ENCODE peak calls at places on chromosomes 12 and 14, in four cellular contexts. V, D, E and W are unnamed samples.
A peak's percentile ranks its signal among the peaks of the same experiment; 100 is the strongest.

GRCh38 chr14:91113829-91114078 is at the start of gene DGLUCY:
- DNase-seq in V (peak; percentile 64), D (no peak), E (peak; percentile 86), W (peak; percentile 82)

GRCh38 chr14:87993485-87993809 is 465 bp upstream of the GALC start:
- DNase-seq in V (no peak), E (no peak), D (no peak), W (no peak)

GRCh38 chr14:104794641-104795467 is 694 bp downstream of the AKT1 start:
- DNase-seq in E (peak; percentile 50), D (no peak), V (peak; percentile 14), W (no peak)

GRCh38 chr12:26293612-26294011 is 98.2 kb downstream of the SSPN start:
- DNase-seq in V (peak; percentile 62), D (no peak), E (no peak), W (no peak)

GRCh38 chr12:64679487-64679983 is 69.2 kb downstream of the RASSF3 start:
- DNase-seq in E (peak; percentile 81), D (peak; percentile 74), V (peak; percentile 74), W (peak; percentile 77)

GRCh38 chr12:67939611-67940010 is 49.6 kb upstream of the IFNG-AS1 start:
- DNase-seq in D (no peak), V (no peak), E (no peak), W (no peak)

GRCh38 chr14:104968541-104969401 is 9.4 kb downstream of the AHNAK2 start:
- DNase-seq in V (peak; percentile 12), E (no peak), D (no peak), W (peak; percentile 81)

GRCh38 chr12:112167031-112167461 is 41.7 kb downstream of the TRAFD1 start:
- DNase-seq in E (no peak), V (no peak), D (no peak), W (no peak)

GRCh38 chr12:20429876-20430275 is 61.5 kb downstream of the PDE3A start:
- DNase-seq in V (no peak), D (no peak), E (no peak), W (no peak)

GRCh38 chr14:66038214-66038977 is 447.8 kb upstream of the CCDC196 start:
- DNase-seq in D (no peak), V (no peak), E (peak; percentile 11), W (peak; percentile 17)

GRCh38 chr12:27635349-27635972 is 60.8 kb upstream of the REP15 start:
- DNase-seq in E (no peak), D (peak; percentile 44), V (peak; percentile 45), W (no peak)

GRCh38 chr12:89796798-89797382 is 88.3 kb upstream of the ATP2B1 start:
- DNase-seq in D (no peak), V (no peak), E (no peak), W (no peak)

GRCh38 chr14:61470261-61470953 is 149.0 kb downstream of the PRKCH start:
- DNase-seq in D (no peak), E (no peak), V (peak; percentile 97), W (no peak)

GRCh38 chr14:68665116-68665515 is 127.8 kb downstream of the ZFP36L1 start:
- DNase-seq in D (no peak), E (no peak), V (peak; percentile 76), W (no peak)

GRCh38 chr14:76019676-76020075 is 34.1 kb downstream of the IFT43 start:
- DNase-seq in D (no peak), E (no peak), V (no peak), W (no peak)

GRCh38 chr14:52400846-52401245 is 86.7 kb downstream of the PTGER2 start:
- DNase-seq in D (no peak), E (no peak), V (no peak), W (no peak)

GRCh38 chr14:55562135-55562534 is 17.9 kb upstream of the KTN1 start:
- DNase-seq in V (no peak), D (no peak), E (no peak), W (no peak)

GRCh38 chr14:58428011-58428807 is 690 bp downstream of the KIAA0586 start:
- DNase-seq in D (peak; percentile 33), E (peak; percentile 12), V (peak; percentile 59), W (no peak)

GRCh38 chr12:114869091-114869834 is 185.3 kb upstream of the TBX3 start:
- DNase-seq in V (peak; percentile 6), D (no peak), E (no peak), W (no peak)

GRCh38 chr14:106842687-106843086 is 1316.3 kb downstream of the TMEM121 start:
- DNase-seq in E (peak; percentile 49), V (no peak), D (no peak), W (no peak)

GRCh38 chr12:100401660-100402059 is 44.8 kb downstream of the SLC17A8 start:
- DNase-seq in D (no peak), E (peak; percentile 30), V (peak; percentile 69), W (no peak)

GRCh38 chr14:54918427-54918826 is 15.8 kb upstream of the GCH1 start:
- DNase-seq in E (no peak), D (no peak), V (no peak), W (no peak)

GRCh38 chr12:49762468-49762847 is 21.1 kb downstream of the TMBIM6 start:
- DNase-seq in D (no peak), E (no peak), V (no peak), W (no peak)

GRCh38 chr14:94483071-94483451 is 7.1 kb upstream of the SERPINA9 start:
- DNase-seq in V (no peak), E (no peak), D (no peak), W (no peak)

GRCh38 chr14:56199095-56199975 is 81.1 kb downstream of the PELI2 start:
- DNase-seq in V (peak; percentile 97), D (no peak), E (no peak), W (peak; percentile 69)

GRCh38 chr12:42325326-42325775 is 543 bp downstream of the ZCRB1 start:
- DNase-seq in E (no peak), D (no peak), V (no peak), W (no peak)

GRCh38 chr14:68552597-68552996 is 240.3 kb downstream of the ZFP36L1 start:
- DNase-seq in D (no peak), E (no peak), V (peak; percentile 46), W (no peak)

GRCh38 chr14:44955528-44955927 is 6.2 kb downstream of the KLHL28 start:
- DNase-seq in D (no peak), E (no peak), V (no peak), W (no peak)

GRCh38 chr12:121797937-121798801 is 4.7 kb upstream of the RHOF start:
- DNase-seq in D (no peak), E (peak; percentile 87), V (no peak), W (peak; percentile 76)

GRCh38 chr12:9588749-9589148 is 19.0 kb downstream of the KLRB1 start:
- DNase-seq in V (no peak), E (no peak), D (no peak), W (no peak)

GRCh38 chr12:51205350-51205749 is 12.5 kb downstream of the POU6F1 start:
- DNase-seq in D (no peak), E (no peak), V (no peak), W (no peak)

GRCh38 chr12:50120953-50121352 is 8.9 kb downstream of the COX14 start:
- DNase-seq in D (no peak), E (no peak), V (no peak), W (no peak)

GRCh38 chr12:75721231-75721641 is 209.8 kb upstream of the KRR1 start:
- DNase-seq in D (no peak), E (no peak), V (peak; percentile 44), W (no peak)

GRCh38 chr14:93104961-93105360 is 10.8 kb downstream of the ITPK1 start:
- DNase-seq in D (no peak), E (no peak), V (no peak), W (no peak)

DNA sequence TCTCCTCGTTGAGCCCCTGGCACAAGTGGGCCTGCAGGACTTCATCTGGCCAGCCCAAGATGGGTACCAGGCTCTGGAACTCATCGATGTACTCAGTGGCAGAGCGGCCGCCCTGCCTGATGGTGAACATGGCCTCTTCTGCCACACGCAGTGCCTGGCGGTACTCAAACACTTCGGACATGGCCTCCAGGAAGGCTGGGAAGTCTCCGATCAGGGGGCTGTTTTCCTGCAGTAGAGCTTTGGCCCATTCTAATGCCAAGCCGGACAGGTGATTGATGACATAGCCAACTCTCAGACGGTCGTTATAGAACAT is 19.8 kb downstream of the RTL1 start:
- DNase-seq in V (no peak), D (no peak), E (no peak), W (no peak)
- H3K4me1 ChIP-seq in V (no peaks in the 10 kb centered on the region), D (no peaks in the 10 kb centered on the region), E (peaks cover 11% of the 10 kb centered on the region), W (peaks cover 24% of the 10 kb centered on the region)

GRCh38 chr12:78617683-78618082 is 246.9 kb upstream of the SYT1 start:
- DNase-seq in E (no peak), V (no peak), D (no peak), W (no peak)

GRCh38 chr12:78622529-78623221 is 241.9 kb upstream of the SYT1 start:
- DNase-seq in E (no peak), D (no peak), V (no peak), W (no peak)
- H3K4me1 ChIP-seq in E (no peaks in the 10 kb centered on the region), D (no peaks in the 10 kb centered on the region), V (no peaks in the 10 kb centered on the region), W (no peaks in the 10 kb centered on the region)

GRCh38 chr12:113242018-113242418 is 20.8 kb downstream of the TPCN1 start:
- DNase-seq in D (no peak), E (peak; percentile 33), V (peak; percentile 74), W (no peak)

GRCh38 chr12:113242560-113242959 is 21.3 kb downstream of the TPCN1 start:
- DNase-seq in V (no peak), E (no peak), D (no peak), W (no peak)

GRCh38 chr12:113240395-113240794 is 19.1 kb downstream of the TPCN1 start:
- DNase-seq in V (no peak), D (no peak), E (no peak), W (no peak)

GRCh38 chr12:113239811-113240331 is 18.6 kb downstream of the TPCN1 start:
- DNase-seq in D (no peak), E (peak; percentile 82), V (no peak), W (no peak)

DNA sequence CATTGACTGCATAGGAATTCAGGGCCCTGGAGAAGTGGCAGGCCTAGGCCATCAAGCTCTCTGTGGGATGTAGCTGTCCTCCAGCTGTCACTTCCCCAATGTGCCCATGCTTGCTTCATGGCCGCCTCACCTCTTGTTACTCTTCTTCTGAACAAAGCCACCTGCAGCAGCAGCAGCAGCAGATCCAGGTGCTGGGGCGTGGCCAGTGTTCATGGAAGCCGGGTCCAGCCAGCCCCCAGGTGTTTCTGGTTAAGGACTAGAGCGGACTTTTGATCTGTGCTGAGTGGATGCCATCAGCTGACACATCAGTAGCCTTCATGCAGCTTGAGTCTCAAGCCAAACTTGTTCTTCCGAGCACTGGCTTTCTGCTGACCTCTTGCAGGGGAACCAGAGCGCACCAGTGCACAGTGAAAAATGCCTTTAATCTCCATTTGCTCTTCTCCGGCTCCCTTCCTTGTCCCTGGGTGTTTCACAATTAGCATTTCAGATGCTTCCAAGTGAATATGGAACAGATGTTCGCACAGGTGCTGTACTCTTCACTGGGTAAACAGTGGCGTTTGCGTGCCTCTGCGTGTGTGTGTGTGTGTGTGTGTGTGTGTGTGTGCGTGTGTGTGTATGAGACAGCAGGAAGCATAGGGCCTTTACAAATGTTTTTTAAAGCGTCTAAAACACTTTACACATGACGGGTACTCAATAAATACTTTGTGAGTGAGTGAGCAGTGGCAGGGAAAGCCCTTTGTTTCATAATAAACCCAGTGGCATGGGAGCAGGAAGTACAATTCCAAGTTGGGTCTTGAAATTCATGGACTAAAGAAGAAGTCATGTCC is 20.1 kb downstream of the TPCN1 start:
- DNase-seq in D (no peak), V (peak; percentile 94), E (peak; percentile 74), W (peak; percentile 39)
- H3K4me1 ChIP-seq in D (peaks cover 13% of the 10 kb centered on the region), V (peaks cover 42% of the 10 kb centered on the region), E (peaks cover 98% of the 10 kb centered on the region), W (peaks cover 85% of the 10 kb centered on the region)

DNA sequence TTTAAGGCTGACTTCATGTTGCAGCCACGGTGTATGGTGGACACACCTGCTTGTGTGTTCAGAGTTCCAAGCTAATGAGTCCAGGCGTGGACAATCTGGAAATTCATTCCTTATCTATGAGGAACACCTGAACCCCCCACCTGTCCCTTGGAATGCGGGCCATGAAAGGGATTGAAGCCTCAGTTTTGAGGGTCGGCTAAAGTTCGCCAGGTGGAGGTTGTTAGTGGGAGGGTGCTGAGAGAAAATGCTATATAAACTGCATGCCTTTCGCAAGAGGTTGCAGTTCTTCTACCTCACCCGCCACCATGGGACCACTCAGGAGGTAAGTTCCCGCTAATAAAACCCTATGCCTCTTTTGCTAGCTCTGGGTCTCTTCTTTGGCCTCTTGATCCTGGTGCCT is 348.0 kb downstream of the BCL11B start:
- DNase-seq in E (no peak), D (no peak), V (no peak), W (no peak)
- H3K4me1 ChIP-seq in E (no peaks in the 10 kb centered on the region), D (no peaks in the 10 kb centered on the region), V (no peaks in the 10 kb centered on the region), W (no peaks in the 10 kb centered on the region)